ENCODE peak calls at places on chromosomes 5 and 9, in seven cellular contexts. D, W, U, E, S, K and I are unnamed samples.

GRCh38 chr5:127970854-127971425 is 112.6 kb upstream of the SLC12A2 start:
- DNase-seq in D (no peak), W (no peak), U (no peak), E (no peak), S (no peak), K (no peak), I (no peak)

GRCh38 chr5:61329729-61330128 is 2.3 kb upstream of the ZSWIM6 start:
- DNase-seq in D (peak; percentile 32), W (no peak), U (peak; percentile 67), E (no peak), S (no peak), K (no peak), I (no peak)

GRCh38 chr5:566636-567309 is 42.5 kb upstream of the SLC9A3 start:
- DNase-seq in D (no peak), W (no peak), U (no peak), E (no peak), S (no peak), K (no peak), I (no peak)

GRCh38 chr5:17180957-17181723 is 36.3 kb upstream of the BASP1 start:
- DNase-seq in D (peak; percentile 98), W (no peak), U (peak; percentile 100), E (no peak), S (no peak), K (peak; percentile 97), I (no peak)

GRCh38 chr5:176415240-176416122 is 858 bp downstream of the CLTB start:
- DNase-seq in D (peak; percentile 69), W (no peak), U (peak; percentile 49), E (no peak), S (peak; percentile 52), K (peak; percentile 75), I (no peak)

GRCh38 chr9:116377179-116377790 is 223.7 kb downstream of the PAPPA start:
- DNase-seq in D (peak; percentile 89), W (no peak), U (peak; percentile 75), E (no peak), S (no peak), K (peak; percentile 79), I (no peak)

GRCh38 chr5:60698316-60698715 is 1.6 kb downstream of the DEPDC1B start:
- DNase-seq in D (no peak), W (no peak), U (no peak), E (no peak), S (no peak), K (no peak), I (no peak)

GRCh38 chr5:179229331-179229761 is 115.9 kb downstream of the ADAMTS2 start:
- DNase-seq in D (no peak), W (no peak), U (no peak), E (no peak), S (no peak), K (no peak), I (no peak)

GRCh38 chr5:39760385-39761198 is 335.8 kb upstream of the DAB2 start:
- DNase-seq in D (peak; percentile 99), W (no peak), U (peak; percentile 94), E (no peak), S (no peak), K (peak; percentile 78), I (no peak)

GRCh38 chr5:175867587-175868347 is 3.6 kb upstream of the CPLX2 start:
- DNase-seq in D (no peak), W (no peak), U (no peak), E (no peak), S (no peak), K (no peak), I (no peak)

GRCh38 chr5:115583474-115583873 is 18.8 kb downstream of the TICAM2 start:
- DNase-seq in D (peak; percentile 93), W (no peak), U (peak; percentile 95), E (no peak), S (no peak), K (no peak), I (no peak)

GRCh38 chr5:155260798-155261197 is 247.2 kb downstream of the KIF4B start:
- DNase-seq in D (no peak), W (no peak), U (no peak), E (no peak), S (no peak), K (peak; percentile 53), I (no peak)

GRCh38 chr5:141121563-141121962 is at the start of gene PCDHB4:
- DNase-seq in D (peak; percentile 25), W (no peak), U (no peak), E (no peak), S (peak; percentile 55), K (no peak), I (no peak)

GRCh38 chr5:102811962-102812361 is 56.9 kb downstream of the PAM start:
- DNase-seq in D (peak; percentile 66), W (no peak), U (peak; percentile 82), E (no peak), S (no peak), K (peak; percentile 74), I (no peak)

GRCh38 chr9:92934321-92934720 is 13.0 kb upstream of the FGD3 start:
- DNase-seq in D (no peak), W (no peak), U (no peak), E (no peak), S (no peak), K (no peak), I (no peak)

GRCh38 chr5:2849429-2849828 is 98.0 kb upstream of the IRX2 start:
- DNase-seq in D (no peak), W (no peak), U (no peak), E (no peak), S (no peak), K (no peak), I (no peak)

GRCh38 chr9:131590907-131591844 is 45.9 kb downstream of the PRRT1B start:
- DNase-seq in D (peak; percentile 83), W (peak; percentile 59), U (peak; percentile 70), E (peak; percentile 25), S (peak; percentile 77), K (peak; percentile 78), I (peak; percentile 77)

GRCh38 chr5:130198927-130199326 is 294.7 kb downstream of the CHSY3 start:
- DNase-seq in D (peak; percentile 58), W (no peak), U (no peak), E (no peak), S (no peak), K (peak; percentile 68), I (no peak)

GRCh38 chr5:115798252-115798651 is 18.2 kb downstream of the CDO1 start:
- DNase-seq in D (no peak), W (no peak), U (no peak), E (no peak), S (no peak), K (no peak), I (no peak)

GRCh38 chr5:69007726-69008368 is 86.0 kb upstream of the SLC30A5 start:
- DNase-seq in D (peak; percentile 64), W (peak; percentile 28), U (peak; percentile 30), E (peak; percentile 3), S (peak; percentile 41), K (peak; percentile 80), I (peak; percentile 37)

GRCh38 chr9:137083418-137084004 is 3.3 kb upstream of the MAN1B1 start:
- DNase-seq in D (peak; percentile 94), W (no peak), U (peak; percentile 97), E (no peak), S (peak; percentile 29), K (peak; percentile 99), I (no peak)

GRCh38 chr5:55633574-55634203 is 78.4 kb downstream of the SLC38A9 start:
- DNase-seq in D (peak; percentile 62), W (no peak), U (peak; percentile 55), E (no peak), S (peak; percentile 34), K (peak; percentile 37), I (no peak)

GRCh38 chr5:57410374-57411320 is 72.0 kb downstream of the ACTBL2 start:
- DNase-seq in D (no peak), W (no peak), U (no peak), E (no peak), S (no peak), K (no peak), I (no peak)

GRCh38 chr5:179119415-179120170 is 59.4 kb downstream of the ZNF354C start:
- DNase-seq in D (no peak), W (no peak), U (no peak), E (no peak), S (no peak), K (no peak), I (no peak)

GRCh38 chr9:137524161-137524560 is 26.0 kb downstream of the PNPLA7 start:
- DNase-seq in D (no peak), W (no peak), U (no peak), E (no peak), S (no peak), K (no peak), I (no peak)

GRCh38 chr5:166488560-166488959 is 1802.9 kb upstream of the WWC1 start:
- DNase-seq in D (no peak), W (no peak), U (no peak), E (no peak), S (no peak), K (no peak), I (no peak)

GRCh38 chr5:141411575-141411974 is 1.2 kb upstream of the PCDHGA10 start:
- DNase-seq in D (no peak), W (no peak), U (no peak), E (no peak), S (no peak), K (no peak), I (no peak)